ENCODE peak calls at places on chromosomes 4 and X, in four cellular contexts. M is small intestine, T is spleen, O is IMR-90. G is an unnamed sample. For H3K36me3, the result is how much of the 10 kb centered on the place peaks cover.

GRCh38 chr4:25814323-25814722 is 48.5 kb downstream of the SEL1L3 start:
- DNase-seq in O (peak), M (peak), T (no peak), G (no peak)

GRCh38 chrX:15391850-15392249 is 7.6 kb upstream of the VEGFD start:
- DNase-seq in O (no peak), T (no peak), M (no peak), G (no peak)

GRCh38 chr4:74284074-74284473 is 24.2 kb upstream of the EPGN start:
- DNase-seq in M (no peak), T (no peak), O (peak), G (no peak)

GRCh38 chrX:56793533-56794320 is 64.7 kb downstream of the NBDY start:
- DNase-seq in M (no peak), O (no peak), T (peak), G (no peak)

GRCh38 chr4:153122855-153123254 is 81.4 kb upstream of the TRIM2 start:
- DNase-seq in O (no peak), T (no peak), M (no peak), G (no peak)

GRCh38 chrX:148601034-148601433 is 100.6 kb downstream of the AFF2 start:
- DNase-seq in O (no peak), T (no peak), M (no peak), G (no peak)

GRCh38 chr4:40573593-40574311 is 55.9 kb downstream of the RBM47 start:
- DNase-seq in M (no peak), O (peak), T (no peak), G (no peak)

GRCh38 chrX:45445745-45446412 is 245.2 kb upstream of the DIPK2B start:
- DNase-seq in T (no peak), M (peak), O (peak), G (no peak)

GRCh38 chr4:38565271-38566199 is 98.5 kb upstream of the KLF3 start:
- DNase-seq in O (peak), T (no peak), M (peak), G (peak)

GRCh38 chr4:173524218-173525117 is 5.6 kb downstream of the HAND2 start:
- DNase-seq in T (no peak), M (no peak), O (no peak), G (no peak)

GRCh38 chrX:41759817-41760216 is 35.8 kb downstream of the GPR82 start:
- DNase-seq in M (peak), O (peak), T (no peak), G (no peak)

GRCh38 chrX:22533898-22534297 is 261.2 kb downstream of the CBLL2 start:
- DNase-seq in T (no peak), M (no peak), O (no peak), G (no peak)

GRCh38 chr4:86019362-86019761 is 340.5 kb downstream of the MAPK10 start:
- DNase-seq in T (no peak), O (no peak), M (no peak), G (no peak)

GRCh38 chrX:23501974-23502373 is 165.3 kb upstream of the PRDX4 start:
- DNase-seq in M (no peak), T (no peak), O (no peak), G (no peak)

GRCh38 chrX:136246201-136246600 is 5.0 kb downstream of the MAP7D3 start:
- DNase-seq in O (no peak), M (no peak), T (no peak), G (no peak)

GRCh38 chr4:7003176-7003878 is 39.8 kb upstream of the TADA2B start:
- DNase-seq in O (no peak), M (no peak), T (no peak), G (no peak)

GRCh38 chr4:7005571-7005970 is 37.6 kb upstream of the TADA2B start:
- DNase-seq in O (no peak), T (no peak), M (no peak), G (no peak)

GRCh38 chr4:7003879-7004240 is 39.3 kb upstream of the TADA2B start:
- DNase-seq in M (no peak), O (no peak), T (no peak), G (no peak)

GRCh38 chr4:7002336-7002735 is 40.8 kb upstream of the TADA2B start:
- DNase-seq in O (no peak), T (no peak), M (no peak), G (no peak)

DNA sequence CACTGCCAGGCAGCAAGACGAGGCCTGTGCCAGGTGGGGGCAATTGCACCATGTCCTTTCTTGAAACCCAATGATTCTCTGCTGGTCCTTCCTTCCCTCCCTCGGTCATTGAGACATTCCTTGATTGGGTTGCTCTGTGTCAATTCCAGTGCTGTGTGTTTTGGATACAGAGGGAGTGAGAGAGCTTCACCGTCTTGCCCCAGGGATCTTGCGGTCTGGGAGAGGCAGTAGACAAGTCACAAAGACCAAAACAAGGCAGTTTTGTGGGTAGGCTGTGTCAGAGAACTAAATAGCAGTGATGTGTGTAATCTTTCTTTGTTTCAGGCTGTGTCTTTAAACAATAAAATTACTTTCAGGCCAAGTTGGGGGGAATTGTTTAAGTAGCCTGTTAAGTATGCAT is 38.8 kb upstream of the TADA2B start:
- DNase-seq in M (no peak), O (no peak), T (no peak), G (no peak)
- H3K36me3 ChIP-seq in M (under half), O (under half), T (half or more), G (under half)

DNA sequence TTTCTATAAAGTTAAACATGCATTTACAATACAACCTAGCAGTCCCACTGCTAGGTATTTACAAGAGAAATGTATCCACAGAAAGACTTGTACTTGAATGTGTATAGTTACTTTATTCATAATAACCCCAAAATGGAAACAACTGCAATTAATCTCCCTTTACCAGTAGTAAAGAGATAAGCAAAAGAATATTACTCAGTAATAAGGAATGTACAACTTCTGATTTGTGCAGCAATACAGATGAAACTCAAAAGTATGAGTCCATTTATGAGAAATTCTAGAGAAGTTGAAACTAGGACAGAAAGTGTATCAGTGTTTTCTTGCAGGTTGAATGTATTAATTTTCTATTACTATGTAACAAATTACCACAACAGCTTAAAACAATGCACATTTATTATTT is 15.2 kb downstream of the USP53 start:
- DNase-seq in M (no peak), O (peak), T (no peak), G (no peak)
- H3K36me3 ChIP-seq in M (under half), O (under half), T (under half), G (under half)

GRCh38 chr4:54941994-54942552 is 183.3 kb downstream of the KDR start:
- DNase-seq in O (no peak), M (no peak), T (peak), G (no peak)

GRCh38 chr4:54937501-54937900 is 187.9 kb downstream of the KDR start:
- DNase-seq in M (no peak), T (no peak), O (no peak), G (no peak)

GRCh38 chr4:54942735-54943134 is 182.7 kb downstream of the KDR start:
- DNase-seq in M (no peak), O (no peak), T (no peak), G (no peak)

GRCh38 chr4:54945838-54946237 is 179.6 kb downstream of the KDR start:
- DNase-seq in M (no peak), T (no peak), O (no peak), G (no peak)

DNA sequence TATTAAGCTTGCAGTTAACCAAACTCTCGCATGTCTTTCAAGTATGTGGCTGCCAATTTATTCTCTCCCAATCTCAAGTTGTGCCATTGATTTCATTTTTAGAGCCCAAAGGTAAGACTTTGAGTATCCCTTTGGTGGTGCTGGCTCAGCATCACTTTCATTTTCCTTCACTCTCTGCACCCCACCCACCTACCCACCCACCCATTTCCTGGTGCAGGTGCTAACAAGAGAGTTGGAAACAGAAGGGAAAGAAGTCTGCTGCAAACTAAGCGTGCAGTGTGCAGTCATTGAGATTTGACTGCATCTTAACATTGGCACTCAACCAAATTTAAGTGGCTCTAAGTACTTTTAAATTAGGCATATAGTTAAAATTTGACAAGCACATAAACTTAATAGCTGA is 184.4 kb downstream of the KDR start:
- DNase-seq in O (no peak), M (no peak), T (no peak), G (no peak)
- H3K36me3 ChIP-seq in O (under half), M (under half), T (under half), G (under half)

DNA sequence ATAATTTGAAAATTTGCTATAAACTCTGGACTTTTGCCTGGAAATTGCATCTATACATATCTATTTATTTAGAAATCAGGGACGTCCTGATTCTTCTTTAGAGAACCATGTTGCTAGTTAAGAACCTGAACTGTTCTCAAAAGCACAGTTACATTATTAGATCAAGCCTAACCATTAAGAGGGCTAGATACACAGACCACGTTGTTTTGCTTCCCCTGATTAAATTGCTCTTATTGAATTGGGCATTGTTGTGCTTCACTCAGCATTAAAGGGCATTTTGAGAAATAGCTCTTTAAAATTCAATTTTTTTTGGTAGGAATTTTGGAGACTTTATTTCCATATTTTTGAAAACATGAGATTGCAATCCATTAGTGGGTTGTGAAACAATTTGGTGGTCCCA is 44.4 kb downstream of the FIP1L1 start:
- DNase-seq in T (no peak), O (no peak), M (no peak), G (no peak)
- H3K36me3 ChIP-seq in T (under half), O (under half), M (under half), G (half or more)

DNA sequence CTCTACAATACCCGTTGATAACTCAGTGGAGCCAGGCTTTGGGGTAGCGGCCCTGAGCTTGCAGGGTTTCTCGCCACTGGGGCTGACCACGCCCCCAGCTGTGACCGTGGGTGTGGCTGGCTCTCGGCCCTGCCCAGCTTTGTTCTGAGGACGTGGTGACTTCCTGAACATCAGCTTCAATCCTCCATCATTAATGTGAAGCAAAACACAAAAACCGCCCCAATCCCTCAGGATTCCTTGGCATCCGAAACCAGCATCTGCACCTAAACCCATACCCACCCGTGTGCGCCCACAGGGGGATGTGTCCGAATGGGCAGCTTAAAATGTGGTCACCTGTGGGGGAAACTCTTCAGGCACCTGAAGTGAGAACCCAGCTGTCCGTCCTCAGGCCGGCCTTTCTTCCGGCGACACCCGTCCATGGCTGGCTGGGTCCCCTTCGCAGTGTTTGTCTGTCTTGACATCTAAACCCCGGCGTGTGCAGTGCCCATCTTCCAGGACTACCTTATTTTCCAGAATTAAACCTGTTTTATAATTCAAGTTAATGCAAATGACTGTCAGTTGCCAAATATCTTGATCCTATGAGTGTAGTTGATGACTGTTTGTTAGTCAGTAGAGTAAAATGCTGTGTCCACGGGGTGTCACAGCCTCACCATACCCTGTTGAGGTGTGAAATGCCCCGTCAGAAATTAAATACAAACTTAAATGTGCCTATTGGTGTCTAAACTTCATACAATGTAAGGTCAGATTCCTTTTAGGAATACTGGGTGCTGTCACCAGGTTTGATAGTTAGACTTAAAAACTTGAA is 27.3 kb downstream of the NELFA start:
- DNase-seq in M (peak), T (peak), O (peak), G (no peak)
- H3K36me3 ChIP-seq in M (under half), T (half or more), O (half or more), G (under half)

GRCh38 chrX:6694977-6695376 is 160.1 kb upstream of the VCX3A start:
- DNase-seq in T (no peak), O (no peak), M (no peak), G (no peak)
- H3K36me3 ChIP-seq in T (under half), O (under half), M (under half), G (under half)

GRCh38 chr4:1703880-1704279 is 8.2 kb downstream of the SLBP start:
- DNase-seq in T (no peak), M (no peak), O (no peak), G (no peak)
- H3K36me3 ChIP-seq in T (under half), M (under half), O (under half), G (half or more)

DNA sequence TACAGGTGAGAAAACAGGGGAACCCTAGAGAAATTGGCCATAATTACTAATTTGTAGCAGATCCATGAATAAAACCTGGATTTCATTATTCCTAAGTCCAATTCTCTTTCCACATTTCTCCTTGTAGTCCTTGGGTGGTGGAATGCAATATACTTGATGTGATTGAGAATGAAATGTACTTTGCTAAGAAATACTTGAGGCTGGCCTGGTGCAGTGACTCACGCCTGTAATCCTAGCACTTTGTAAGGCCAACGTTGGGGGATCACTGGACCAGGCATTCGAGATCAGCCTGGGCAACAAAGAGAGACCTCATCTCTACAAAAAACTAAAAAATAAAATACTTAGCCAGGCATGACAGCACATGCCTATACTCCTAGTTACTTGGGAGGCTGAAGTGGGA is 15.9 kb downstream of the TMEM184C start:
- DNase-seq in T (no peak), M (no peak), O (no peak), G (no peak)
- H3K36me3 ChIP-seq in T (half or more), M (under half), O (under half), G (under half)

GRCh38 chr4:145763399-145763798 is 83.5 kb downstream of the C4orf51 start:
- DNase-seq in O (no peak), M (no peak), T (no peak), G (no peak)

GRCh38 chr4:145762719-145763118 is 82.8 kb downstream of the C4orf51 start:
- DNase-seq in M (no peak), O (no peak), T (no peak), G (no peak)

GRCh38 chr4:145756244-145756643 is 76.3 kb downstream of the C4orf51 start:
- DNase-seq in T (no peak), O (no peak), M (no peak), G (no peak)

GRCh38 chr4:145760176-145760575 is 80.2 kb downstream of the C4orf51 start:
- DNase-seq in M (no peak), T (no peak), O (no peak), G (no peak)

GRCh38 chr4:145760961-145761929 is 81.3 kb downstream of the C4orf51 start:
- DNase-seq in T (peak), O (no peak), M (no peak), G (no peak)
- H3K36me3 ChIP-seq in T (under half), O (under half), M (under half), G (under half)

GRCh38 chrX:11768039-11768438 is 10.0 kb downstream of the MSL3 start:
- DNase-seq in T (no peak), M (no peak), O (no peak), G (no peak)

GRCh38 chrX:11764602-11765067 is 6.6 kb downstream of the MSL3 start:
- DNase-seq in M (no peak), T (no peak), O (no peak), G (no peak)

GRCh38 chrX:11766487-11766886 is 8.4 kb downstream of the MSL3 start:
- DNase-seq in T (no peak), O (no peak), M (no peak), G (no peak)

GRCh38 chrX:11765449-11765848 is 7.4 kb downstream of the MSL3 start:
- DNase-seq in T (no peak), O (no peak), M (no peak), G (no peak)

DNA sequence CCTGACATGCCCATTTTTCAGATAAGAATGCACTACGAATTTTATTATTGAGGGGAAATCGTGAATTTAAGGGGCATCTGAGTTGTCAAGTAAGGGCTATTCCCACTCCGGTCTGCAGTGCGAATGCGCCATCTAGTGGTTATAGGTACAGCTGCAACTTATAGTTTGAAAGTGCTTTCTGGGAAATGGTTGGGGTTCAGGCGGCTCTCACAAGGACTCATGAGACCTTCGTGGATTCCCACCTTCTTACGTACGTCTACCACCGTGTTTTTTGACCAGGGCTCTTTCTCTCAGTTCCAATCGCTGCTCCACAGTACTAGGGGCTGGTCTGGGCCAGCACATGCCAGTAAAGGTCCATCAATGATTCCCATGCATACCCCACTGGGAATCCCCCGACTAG is 12.3 kb downstream of the MSL3 start:
- DNase-seq in M (peak), O (peak), T (peak), G (peak)
- H3K36me3 ChIP-seq in M (under half), O (under half), T (under half), G (under half)